ENCODE peak calls at places on chromosomes 3 and 15, in six cellular contexts. One of them, this sample, is unnamed.

GRCh38 chr3:126558336-126559071 is at the start of gene C3orf22:
- DNase-seq in GM23248: no peak
- DNase-seq in HCT116: no peak
- DNase-seq in fibroblast of lung: no peak
- DNase-seq in endothelial cell of umbilical vein: no peak
- DNase-seq in K562: no peak
- DNase-seq in this sample: no peak

GRCh38 chr15:86624261-86625036 is 544.8 kb downstream of the AGBL1 start:
- DNase-seq in GM23248: peak
- DNase-seq in HCT116: no peak
- DNase-seq in fibroblast of lung: peak
- DNase-seq in endothelial cell of umbilical vein: peak
- DNase-seq in K562: no peak
- DNase-seq in this sample: peak

GRCh38 chr3:72830452-72831217 is 17.6 kb downstream of the SHQ1 start:
- DNase-seq in GM23248: peak
- DNase-seq in HCT116: no peak
- DNase-seq in fibroblast of lung: peak
- DNase-seq in endothelial cell of umbilical vein: no peak
- DNase-seq in K562: no peak
- DNase-seq in this sample: peak

GRCh38 chr15:101127503-101128076 is 124.3 kb downstream of the CHSY1 start:
- DNase-seq in GM23248: peak
- DNase-seq in HCT116: peak
- DNase-seq in fibroblast of lung: peak
- DNase-seq in endothelial cell of umbilical vein: peak
- DNase-seq in K562: no peak
- DNase-seq in this sample: peak

GRCh38 chr3:145623349-145623748 is 537.6 kb downstream of the PLOD2 start:
- DNase-seq in GM23248: no peak
- DNase-seq in HCT116: no peak
- DNase-seq in fibroblast of lung: no peak
- DNase-seq in endothelial cell of umbilical vein: peak
- DNase-seq in K562: no peak
- DNase-seq in this sample: peak

GRCh38 chr3:181712505-181713299 is 977 bp downstream of the SOX2 start:
- DNase-seq in GM23248: peak
- DNase-seq in HCT116: no peak
- DNase-seq in fibroblast of lung: peak
- DNase-seq in endothelial cell of umbilical vein: peak
- DNase-seq in K562: no peak
- DNase-seq in this sample: no peak

GRCh38 chr3:98793971-98794370 is 30.8 kb downstream of the ST3GAL6 start:
- DNase-seq in GM23248: peak
- DNase-seq in HCT116: no peak
- DNase-seq in fibroblast of lung: peak
- DNase-seq in endothelial cell of umbilical vein: no peak
- DNase-seq in K562: no peak
- DNase-seq in this sample: no peak

GRCh38 chr3:125165189-125165947 is 47.2 kb downstream of the SLC12A8 start:
- DNase-seq in GM23248: peak
- DNase-seq in HCT116: no peak
- DNase-seq in fibroblast of lung: peak
- DNase-seq in endothelial cell of umbilical vein: peak
- DNase-seq in K562: no peak
- DNase-seq in this sample: peak

GRCh38 chr3:67045711-67046465 is 47.8 kb downstream of the KBTBD8 start:
- DNase-seq in GM23248: no peak
- DNase-seq in HCT116: no peak
- DNase-seq in fibroblast of lung: no peak
- DNase-seq in endothelial cell of umbilical vein: no peak
- DNase-seq in K562: no peak
- DNase-seq in this sample: no peak

GRCh38 chr3:67044295-67044694 is 46.2 kb downstream of the KBTBD8 start:
- DNase-seq in GM23248: peak
- DNase-seq in HCT116: no peak
- DNase-seq in fibroblast of lung: peak
- DNase-seq in endothelial cell of umbilical vein: no peak
- DNase-seq in K562: no peak
- DNase-seq in this sample: no peak

GRCh38 chr3:67048067-67048715 is 50.1 kb downstream of the KBTBD8 start:
- DNase-seq in GM23248: no peak
- DNase-seq in HCT116: no peak
- DNase-seq in fibroblast of lung: no peak
- DNase-seq in endothelial cell of umbilical vein: no peak
- DNase-seq in K562: no peak
- DNase-seq in this sample: no peak

GRCh38 chr3:67044955-67045354 is 46.8 kb downstream of the KBTBD8 start:
- DNase-seq in GM23248: peak
- DNase-seq in HCT116: no peak
- DNase-seq in fibroblast of lung: peak
- DNase-seq in endothelial cell of umbilical vein: no peak
- DNase-seq in K562: no peak
- DNase-seq in this sample: no peak

DNA sequence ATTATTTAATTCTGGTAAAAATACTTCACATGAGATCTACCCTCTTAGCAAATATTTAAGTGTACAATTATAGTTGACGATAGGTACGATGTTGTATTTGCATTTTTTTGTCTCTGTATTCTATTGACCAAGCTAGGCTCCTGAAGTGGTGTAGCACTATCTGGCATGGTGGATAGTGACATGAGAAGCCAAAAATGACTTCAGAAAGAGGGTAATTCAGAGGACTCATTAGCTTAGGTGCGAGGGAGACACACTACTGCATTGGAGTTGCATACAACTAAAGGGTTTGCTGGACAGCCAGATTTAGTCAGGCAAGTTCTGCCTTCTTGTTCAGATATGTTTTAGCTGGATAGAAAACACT is 50.6 kb downstream of the KBTBD8 start:
- DNase-seq in GM23248: no peak
- DNase-seq in HCT116: no peak
- DNase-seq in fibroblast of lung: no peak
- DNase-seq in endothelial cell of umbilical vein: no peak
- DNase-seq in K562: no peak
- DNase-seq in this sample: no peak
- TF ChIP-seq EZH2 in GM23248: no peak
- TF ChIP-seq EZH2 in HCT116: no peak
- TF ChIP-seq EZH2 in fibroblast of lung: no peak
- TF ChIP-seq EZH2 in endothelial cell of umbilical vein: no peak
- TF ChIP-seq EZH2 in K562: no peak
- TF ChIP-seq EZH2 in this sample: no peak

GRCh38 chr3:45798034-45798433 is 1.7 kb upstream of the SLC6A20 start:
- DNase-seq in GM23248: no peak
- DNase-seq in HCT116: no peak
- DNase-seq in fibroblast of lung: no peak
- DNase-seq in endothelial cell of umbilical vein: no peak
- DNase-seq in K562: no peak
- DNase-seq in this sample: no peak

GRCh38 chr3:45796902-45797637 is 734 bp upstream of the SLC6A20 start:
- DNase-seq in GM23248: no peak
- DNase-seq in HCT116: no peak
- DNase-seq in fibroblast of lung: no peak
- DNase-seq in endothelial cell of umbilical vein: no peak
- DNase-seq in K562: no peak
- DNase-seq in this sample: no peak

GRCh38 chr3:45794177-45794560 is 2.2 kb downstream of the SLC6A20 start:
- DNase-seq in GM23248: no peak
- DNase-seq in HCT116: no peak
- DNase-seq in fibroblast of lung: no peak
- DNase-seq in endothelial cell of umbilical vein: no peak
- DNase-seq in K562: no peak
- DNase-seq in this sample: no peak

GRCh38 chr3:45795509-45795881 is 841 bp downstream of the SLC6A20 start:
- DNase-seq in GM23248: peak
- DNase-seq in HCT116: no peak
- DNase-seq in fibroblast of lung: no peak
- DNase-seq in endothelial cell of umbilical vein: peak
- DNase-seq in K562: no peak
- DNase-seq in this sample: no peak

DNA sequence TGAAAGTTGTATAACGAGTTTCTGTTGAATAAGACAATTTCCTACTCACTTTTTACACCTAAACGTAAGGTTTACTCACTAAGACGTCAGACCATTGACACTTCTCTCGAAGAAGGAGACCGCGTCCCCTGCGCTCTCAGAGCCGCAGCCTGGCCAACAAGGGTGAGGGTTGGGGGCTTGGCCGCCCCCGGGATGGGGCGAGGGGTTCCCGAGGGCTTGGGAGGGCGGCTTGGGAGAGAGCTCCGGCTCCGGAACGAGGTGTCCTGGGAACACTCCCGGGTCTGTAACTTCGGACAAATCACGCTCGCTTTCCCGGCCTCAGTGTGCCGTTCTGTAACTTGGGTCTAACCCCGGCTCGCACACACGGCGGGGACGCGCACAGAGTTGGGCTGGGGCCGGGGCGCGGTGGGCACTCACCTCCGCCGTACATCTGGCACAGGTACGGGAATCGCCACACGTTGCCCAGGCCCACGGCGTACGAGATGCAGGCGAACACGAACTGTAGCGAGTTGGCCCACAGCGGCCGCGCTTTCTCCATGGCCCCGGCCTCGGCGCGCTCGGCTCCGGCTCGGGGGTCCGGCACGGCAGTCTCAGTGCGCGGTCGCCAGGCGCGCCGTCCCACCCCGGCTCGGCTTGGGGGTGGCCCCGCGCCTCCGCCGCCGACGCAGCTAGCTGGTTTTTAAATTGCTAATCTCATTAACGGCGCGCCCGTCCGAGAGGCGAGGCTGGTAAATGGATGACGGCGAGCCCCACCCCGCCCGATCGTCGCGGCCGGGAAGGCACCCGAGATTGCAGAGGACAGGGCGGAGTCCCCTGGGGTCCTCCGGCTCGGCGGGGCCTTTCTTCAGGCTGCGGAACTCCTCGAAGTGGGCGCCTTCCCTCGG is at the start of gene SLC6A20:
- DNase-seq in GM23248: peak
- DNase-seq in HCT116: no peak
- DNase-seq in fibroblast of lung: no peak
- DNase-seq in endothelial cell of umbilical vein: no peak
- DNase-seq in K562: no peak
- DNase-seq in this sample: no peak
- TF ChIP-seq EZH2 in GM23248: peak
- TF ChIP-seq EZH2 in HCT116: no peak
- TF ChIP-seq EZH2 in fibroblast of lung: peak
- TF ChIP-seq EZH2 in endothelial cell of umbilical vein: peak
- TF ChIP-seq EZH2 in K562: no peak
- TF ChIP-seq EZH2 in this sample: no peak

GRCh38 chr3:147410518-147411234 is 1.5 kb downstream of the ZIC1 start:
- DNase-seq in GM23248: peak
- DNase-seq in HCT116: no peak
- DNase-seq in fibroblast of lung: peak
- DNase-seq in endothelial cell of umbilical vein: no peak
- DNase-seq in K562: no peak
- DNase-seq in this sample: no peak

GRCh38 chr3:147411777-147412176 is 2.6 kb downstream of the ZIC1 start:
- DNase-seq in GM23248: peak
- DNase-seq in HCT116: no peak
- DNase-seq in fibroblast of lung: no peak
- DNase-seq in endothelial cell of umbilical vein: no peak
- DNase-seq in K562: no peak
- DNase-seq in this sample: no peak

GRCh38 chr3:147410126-147410517 is 957 bp downstream of the ZIC1 start:
- DNase-seq in GM23248: peak
- DNase-seq in HCT116: no peak
- DNase-seq in fibroblast of lung: no peak
- DNase-seq in endothelial cell of umbilical vein: no peak
- DNase-seq in K562: no peak
- DNase-seq in this sample: no peak

GRCh38 chr3:147412491-147412916 is 3.3 kb downstream of the ZIC1 start:
- DNase-seq in GM23248: no peak
- DNase-seq in HCT116: no peak
- DNase-seq in fibroblast of lung: no peak
- DNase-seq in endothelial cell of umbilical vein: no peak
- DNase-seq in K562: no peak
- DNase-seq in this sample: no peak

DNA sequence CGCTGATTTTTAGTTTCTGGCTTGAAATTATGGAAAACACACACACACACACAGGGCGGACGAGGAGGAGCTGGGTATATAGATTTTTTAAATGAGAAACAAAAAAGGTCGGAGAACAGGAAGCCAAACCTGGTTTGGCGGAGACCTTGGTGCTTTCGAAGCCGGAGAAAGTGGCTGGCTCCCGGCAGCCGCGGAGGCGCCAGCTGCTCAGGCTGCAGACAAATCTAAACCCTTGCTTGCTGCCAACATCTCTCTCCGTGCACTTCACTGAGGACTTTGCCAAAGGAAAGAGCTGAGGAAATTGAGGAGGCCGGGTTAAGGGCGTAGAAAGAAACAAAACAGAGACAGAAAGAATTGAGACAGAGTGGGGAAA is 2.1 kb downstream of the ZIC1 start:
- DNase-seq in GM23248: peak
- DNase-seq in HCT116: no peak
- DNase-seq in fibroblast of lung: no peak
- DNase-seq in endothelial cell of umbilical vein: no peak
- DNase-seq in K562: no peak
- DNase-seq in this sample: no peak
- TF ChIP-seq EZH2 in GM23248: no peak
- TF ChIP-seq EZH2 in HCT116: no peak
- TF ChIP-seq EZH2 in fibroblast of lung: no peak
- TF ChIP-seq EZH2 in endothelial cell of umbilical vein: peak
- TF ChIP-seq EZH2 in K562: no peak
- TF ChIP-seq EZH2 in this sample: no peak

GRCh38 chr15:40928351-40928974 is 677 bp upstream of the DLL4 start:
- DNase-seq in GM23248: no peak
- DNase-seq in HCT116: no peak
- DNase-seq in fibroblast of lung: no peak
- DNase-seq in endothelial cell of umbilical vein: no peak
- DNase-seq in K562: peak
- DNase-seq in this sample: peak

GRCh38 chr15:40930430-40931299 is 1.5 kb downstream of the DLL4 start:
- DNase-seq in GM23248: peak
- DNase-seq in HCT116: peak
- DNase-seq in fibroblast of lung: peak
- DNase-seq in endothelial cell of umbilical vein: peak
- DNase-seq in K562: peak
- DNase-seq in this sample: peak

GRCh38 chr15:40931300-40932142 is 2.4 kb downstream of the DLL4 start:
- DNase-seq in GM23248: no peak
- DNase-seq in HCT116: no peak
- DNase-seq in fibroblast of lung: no peak
- DNase-seq in endothelial cell of umbilical vein: no peak
- DNase-seq in K562: no peak
- DNase-seq in this sample: no peak

GRCh38 chr15:40928975-40929729 is at the start of gene DLL4:
- DNase-seq in GM23248: peak
- DNase-seq in HCT116: peak
- DNase-seq in fibroblast of lung: peak
- DNase-seq in endothelial cell of umbilical vein: peak
- DNase-seq in K562: peak
- DNase-seq in this sample: peak

DNA sequence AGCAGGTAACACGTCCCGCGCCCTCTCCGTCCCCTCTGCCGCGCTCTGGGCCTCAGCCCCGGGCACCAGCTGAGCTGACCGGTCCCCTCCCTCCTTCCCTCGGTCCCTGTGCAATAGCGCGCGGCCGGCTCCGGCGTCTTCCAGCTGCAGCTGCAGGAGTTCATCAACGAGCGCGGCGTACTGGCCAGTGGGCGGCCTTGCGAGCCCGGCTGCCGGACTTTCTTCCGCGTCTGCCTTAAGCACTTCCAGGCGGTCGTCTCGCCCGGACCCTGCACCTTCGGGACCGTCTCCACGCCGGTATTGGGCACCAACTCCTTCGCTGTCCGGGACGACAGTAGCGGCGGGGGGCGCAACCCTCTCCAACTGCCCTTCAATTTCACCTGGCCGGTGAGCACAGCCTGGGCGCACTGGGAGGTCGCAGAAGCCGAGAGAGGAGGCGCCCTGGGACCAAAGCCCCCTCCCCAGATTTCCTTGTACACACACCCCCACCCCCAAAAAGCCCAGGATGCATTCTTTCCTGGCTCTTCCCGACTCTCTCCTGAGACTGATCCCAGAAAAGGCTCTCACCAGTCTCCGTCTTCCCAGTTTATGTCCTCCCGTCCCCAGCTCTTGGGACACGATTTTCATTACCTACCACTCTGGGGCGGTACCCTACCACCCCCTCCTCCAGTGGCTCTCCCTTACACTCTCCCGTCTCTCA is 740 bp downstream of the DLL4 start:
- DNase-seq in GM23248: peak
- DNase-seq in HCT116: no peak
- DNase-seq in fibroblast of lung: peak
- DNase-seq in endothelial cell of umbilical vein: peak
- DNase-seq in K562: peak
- DNase-seq in this sample: peak
- TF ChIP-seq EZH2 in GM23248: peak
- TF ChIP-seq EZH2 in HCT116: no peak
- TF ChIP-seq EZH2 in fibroblast of lung: peak
- TF ChIP-seq EZH2 in endothelial cell of umbilical vein: no peak
- TF ChIP-seq EZH2 in K562: no peak
- TF ChIP-seq EZH2 in this sample: no peak